ENCODE peak calls at places on chromosomes 3 and 15, in four cellular contexts. One of them, this sample, is unnamed. For H3K4me1, the result is how much of the 10 kb centered on the place peaks cover.

GRCh38 chr3:177516130-177517011 is 319.1 kb upstream of the TBL1XR1 start:
- DNase-seq in cardiac muscle cell: peak
- DNase-seq in fibroblast of lung: peak
- DNase-seq in CD8-positive, alpha-beta memory T cell: no peak
- DNase-seq in this sample: no peak

GRCh38 chr3:37853691-37854413 is 7.8 kb upstream of the CTDSPL start:
- DNase-seq in fibroblast of lung: no peak
- DNase-seq in cardiac muscle cell: no peak
- DNase-seq in CD8-positive, alpha-beta memory T cell: no peak
- DNase-seq in this sample: no peak

GRCh38 chr3:37028329-37028728 is 35.0 kb downstream of the MLH1 start:
- DNase-seq in CD8-positive, alpha-beta memory T cell: no peak
- DNase-seq in cardiac muscle cell: peak
- DNase-seq in fibroblast of lung: no peak
- DNase-seq in this sample: no peak

GRCh38 chr15:59941612-59942011 is 62.5 kb upstream of the FOXB1 start:
- DNase-seq in CD8-positive, alpha-beta memory T cell: no peak
- DNase-seq in fibroblast of lung: no peak
- DNase-seq in cardiac muscle cell: no peak
- DNase-seq in this sample: no peak

GRCh38 chr15:62474771-62475124 is 309.7 kb upstream of the C2CD4B start:
- DNase-seq in cardiac muscle cell: no peak
- DNase-seq in fibroblast of lung: peak
- DNase-seq in CD8-positive, alpha-beta memory T cell: no peak
- DNase-seq in this sample: no peak

GRCh38 chr3:10601131-10601856 is 95.9 kb upstream of the ATP2B2 start:
- DNase-seq in CD8-positive, alpha-beta memory T cell: no peak
- DNase-seq in cardiac muscle cell: no peak
- DNase-seq in fibroblast of lung: peak
- DNase-seq in this sample: no peak

GRCh38 chr15:40103864-40104271 is 4.8 kb downstream of the BMF start:
- DNase-seq in CD8-positive, alpha-beta memory T cell: no peak
- DNase-seq in cardiac muscle cell: no peak
- DNase-seq in fibroblast of lung: peak
- DNase-seq in this sample: no peak

GRCh38 chr3:148953094-148953493 is 38.2 kb upstream of the GYG1 start:
- DNase-seq in CD8-positive, alpha-beta memory T cell: no peak
- DNase-seq in fibroblast of lung: no peak
- DNase-seq in cardiac muscle cell: no peak
- DNase-seq in this sample: no peak

GRCh38 chr15:26870346-26870745 is 3.5 kb downstream of the GABRA5 start:
- DNase-seq in CD8-positive, alpha-beta memory T cell: no peak
- DNase-seq in fibroblast of lung: no peak
- DNase-seq in cardiac muscle cell: no peak
- DNase-seq in this sample: no peak

GRCh38 chr3:138945646-138946553 is 1.0 kb downstream of the FOXL2 start:
- DNase-seq in cardiac muscle cell: no peak
- DNase-seq in CD8-positive, alpha-beta memory T cell: no peak
- DNase-seq in fibroblast of lung: peak
- DNase-seq in this sample: no peak

GRCh38 chr15:71329041-71329440 is 213.8 kb downstream of the THSD4 start:
- DNase-seq in CD8-positive, alpha-beta memory T cell: no peak
- DNase-seq in cardiac muscle cell: peak
- DNase-seq in fibroblast of lung: peak
- DNase-seq in this sample: no peak

GRCh38 chr15:23069496-23070166 is 30.3 kb upstream of the TUBGCP5 start:
- DNase-seq in cardiac muscle cell: no peak
- DNase-seq in fibroblast of lung: no peak
- DNase-seq in CD8-positive, alpha-beta memory T cell: no peak
- DNase-seq in this sample: no peak

GRCh38 chr3:178560759-178561158 is 24.5 kb downstream of the KCNMB2 start:
- DNase-seq in CD8-positive, alpha-beta memory T cell: no peak
- DNase-seq in cardiac muscle cell: no peak
- DNase-seq in fibroblast of lung: no peak
- DNase-seq in this sample: no peak

GRCh38 chr15:99998661-99999101 is 265.4 kb upstream of the LYSMD4 start:
- DNase-seq in cardiac muscle cell: no peak
- DNase-seq in fibroblast of lung: peak
- DNase-seq in CD8-positive, alpha-beta memory T cell: no peak
- DNase-seq in this sample: no peak

GRCh38 chr3:79917561-79917960 is 149.8 kb upstream of the ROBO1 start:
- DNase-seq in fibroblast of lung: no peak
- DNase-seq in CD8-positive, alpha-beta memory T cell: no peak
- DNase-seq in cardiac muscle cell: no peak
- DNase-seq in this sample: no peak

GRCh38 chr15:43488790-43489585 is 4.0 kb downstream of the TP53BP1 start:
- DNase-seq in CD8-positive, alpha-beta memory T cell: no peak
- DNase-seq in cardiac muscle cell: peak
- DNase-seq in fibroblast of lung: no peak
- DNase-seq in this sample: no peak

GRCh38 chr3:87756616-87757015 is 302.2 kb downstream of the CGGBP1 start:
- DNase-seq in CD8-positive, alpha-beta memory T cell: no peak
- DNase-seq in cardiac muscle cell: no peak
- DNase-seq in fibroblast of lung: no peak
- DNase-seq in this sample: no peak

GRCh38 chr3:23474580-23475357 is 271.6 kb downstream of the UBE2E2 start:
- DNase-seq in CD8-positive, alpha-beta memory T cell: no peak
- DNase-seq in fibroblast of lung: no peak
- DNase-seq in cardiac muscle cell: no peak
- DNase-seq in this sample: no peak

GRCh38 chr3:180117381-180118163 is 80.8 kb upstream of the PEX5L start:
- DNase-seq in CD8-positive, alpha-beta memory T cell: no peak
- DNase-seq in cardiac muscle cell: no peak
- DNase-seq in fibroblast of lung: peak
- DNase-seq in this sample: no peak

GRCh38 chr15:44286814-44287555 is 1.5 kb upstream of the GOLM2 start:
- DNase-seq in CD8-positive, alpha-beta memory T cell: peak
- DNase-seq in cardiac muscle cell: peak
- DNase-seq in fibroblast of lung: no peak
- DNase-seq in this sample: no peak

GRCh38 chr3:69510481-69511031 is 124.7 kb upstream of the FRMD4B start:
- DNase-seq in fibroblast of lung: no peak
- DNase-seq in CD8-positive, alpha-beta memory T cell: no peak
- DNase-seq in cardiac muscle cell: peak
- DNase-seq in this sample: no peak

GRCh38 chr3:58175098-58175428 is 35.7 kb downstream of the DNASE1L3 start:
- DNase-seq in CD8-positive, alpha-beta memory T cell: no peak
- DNase-seq in fibroblast of lung: no peak
- DNase-seq in cardiac muscle cell: no peak
- DNase-seq in this sample: no peak

GRCh38 chr3:62365311-62366092 is 7.8 kb downstream of the FEZF2 start:
- DNase-seq in cardiac muscle cell: no peak
- DNase-seq in fibroblast of lung: no peak
- DNase-seq in CD8-positive, alpha-beta memory T cell: no peak
- DNase-seq in this sample: no peak

GRCh38 chr15:62497356-62497755 is 332.3 kb upstream of the C2CD4B start:
- DNase-seq in cardiac muscle cell: peak
- DNase-seq in CD8-positive, alpha-beta memory T cell: no peak
- DNase-seq in fibroblast of lung: peak
- DNase-seq in this sample: no peak

GRCh38 chr3:143084856-143085731 is 34.5 kb upstream of the CHST2 start:
- DNase-seq in cardiac muscle cell: peak
- DNase-seq in fibroblast of lung: peak
- DNase-seq in CD8-positive, alpha-beta memory T cell: no peak
- DNase-seq in this sample: peak

GRCh38 chr3:13504161-13504831 is 24.2 kb downstream of the HDAC11 start:
- DNase-seq in fibroblast of lung: peak
- DNase-seq in CD8-positive, alpha-beta memory T cell: no peak
- DNase-seq in cardiac muscle cell: no peak
- DNase-seq in this sample: no peak

GRCh38 chr3:66236281-66236680 is 15.5 kb downstream of the SLC25A26 start:
- DNase-seq in cardiac muscle cell: peak
- DNase-seq in fibroblast of lung: no peak
- DNase-seq in CD8-positive, alpha-beta memory T cell: no peak
- DNase-seq in this sample: no peak

GRCh38 chr3:12556723-12557471 is at the start of gene MKRN2:
- DNase-seq in cardiac muscle cell: peak
- DNase-seq in CD8-positive, alpha-beta memory T cell: peak
- DNase-seq in fibroblast of lung: peak
- DNase-seq in this sample: peak

GRCh38 chr15:39781967-39782292 is 711 bp downstream of the FSIP1 start:
- DNase-seq in cardiac muscle cell: no peak
- DNase-seq in CD8-positive, alpha-beta memory T cell: no peak
- DNase-seq in fibroblast of lung: no peak
- DNase-seq in this sample: no peak

GRCh38 chr3:109563149-109563548 is 225.8 kb upstream of the DPPA4 start:
- DNase-seq in cardiac muscle cell: no peak
- DNase-seq in fibroblast of lung: no peak
- DNase-seq in CD8-positive, alpha-beta memory T cell: peak
- DNase-seq in this sample: no peak

GRCh38 chr3:141305436-141305835 is 62.9 kb upstream of the ZBTB38 start:
- DNase-seq in cardiac muscle cell: peak
- DNase-seq in fibroblast of lung: peak
- DNase-seq in CD8-positive, alpha-beta memory T cell: no peak
- DNase-seq in this sample: no peak

GRCh38 chr3:154228561-154229216 is 95.6 kb downstream of the DHX36 start:
- DNase-seq in fibroblast of lung: peak
- DNase-seq in cardiac muscle cell: peak
- DNase-seq in CD8-positive, alpha-beta memory T cell: no peak
- DNase-seq in this sample: no peak

GRCh38 chr3:143070977-143071551 is 48.5 kb upstream of the CHST2 start:
- DNase-seq in CD8-positive, alpha-beta memory T cell: no peak
- DNase-seq in fibroblast of lung: peak
- DNase-seq in cardiac muscle cell: peak
- DNase-seq in this sample: no peak

GRCh38 chr3:61452536-61452991 is 108.8 kb upstream of the PTPRG start:
- DNase-seq in fibroblast of lung: peak
- DNase-seq in CD8-positive, alpha-beta memory T cell: no peak
- DNase-seq in cardiac muscle cell: no peak
- DNase-seq in this sample: no peak

GRCh38 chr15:100902436-100903190 is 16.5 kb upstream of the LRRK1 start:
- DNase-seq in fibroblast of lung: peak
- DNase-seq in cardiac muscle cell: peak
- DNase-seq in CD8-positive, alpha-beta memory T cell: no peak
- DNase-seq in this sample: peak

GRCh38 chr3:70856414-70857162 is 544.1 kb upstream of the MDFIC2 start:
- DNase-seq in CD8-positive, alpha-beta memory T cell: no peak
- DNase-seq in cardiac muscle cell: peak
- DNase-seq in fibroblast of lung: peak
- DNase-seq in this sample: no peak

GRCh38 chr15:93583533-93583932 is 494.5 kb upstream of the RGMA start:
- DNase-seq in fibroblast of lung: no peak
- DNase-seq in CD8-positive, alpha-beta memory T cell: no peak
- DNase-seq in cardiac muscle cell: no peak
- DNase-seq in this sample: no peak

GRCh38 chr15:85583404-85584390 is 203.3 kb downstream of the AKAP13 start:
- DNase-seq in CD8-positive, alpha-beta memory T cell: peak
- DNase-seq in fibroblast of lung: peak
- DNase-seq in cardiac muscle cell: peak
- DNase-seq in this sample: no peak

GRCh38 chr3:17062736-17063135 is 178.0 kb downstream of the PLCL2 start:
- DNase-seq in fibroblast of lung: no peak
- DNase-seq in CD8-positive, alpha-beta memory T cell: no peak
- DNase-seq in cardiac muscle cell: no peak
- DNase-seq in this sample: no peak
- H3K4me1 ChIP-seq in fibroblast of lung: under half
- H3K4me1 ChIP-seq in CD8-positive, alpha-beta memory T cell: under half
- H3K4me1 ChIP-seq in cardiac muscle cell: under half
- H3K4me1 ChIP-seq in this sample: under half

DNA sequence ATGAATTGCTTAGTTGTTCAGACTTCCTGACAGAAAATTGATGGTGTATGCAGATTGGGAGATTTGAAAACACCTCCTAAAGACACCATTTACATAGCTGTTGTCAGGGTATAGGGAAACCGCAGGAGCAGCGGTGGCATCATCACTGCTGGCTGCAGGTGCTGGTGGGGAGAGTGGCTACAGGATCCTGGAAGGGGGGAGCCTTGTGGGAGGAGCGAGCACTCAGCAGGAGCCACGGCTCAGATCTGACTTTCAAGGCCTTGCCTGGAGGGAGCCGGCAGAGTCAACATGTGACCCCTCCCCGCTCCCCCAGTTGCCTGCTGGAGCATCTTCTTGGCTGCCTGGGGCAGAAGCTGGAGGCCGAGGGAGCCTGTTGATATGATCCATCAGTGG is 26.1 kb downstream of the EDEM1 start:
- DNase-seq in CD8-positive, alpha-beta memory T cell: no peak
- DNase-seq in fibroblast of lung: no peak
- DNase-seq in cardiac muscle cell: no peak
- DNase-seq in this sample: no peak
- H3K4me1 ChIP-seq in CD8-positive, alpha-beta memory T cell: under half
- H3K4me1 ChIP-seq in fibroblast of lung: under half
- H3K4me1 ChIP-seq in cardiac muscle cell: under half
- H3K4me1 ChIP-seq in this sample: under half

GRCh38 chr15:75104804-75105557 is 81.6 kb downstream of the PPCDC start:
- DNase-seq in fibroblast of lung: peak
- DNase-seq in CD8-positive, alpha-beta memory T cell: no peak
- DNase-seq in cardiac muscle cell: peak
- DNase-seq in this sample: no peak
- H3K4me1 ChIP-seq in fibroblast of lung: under half
- H3K4me1 ChIP-seq in CD8-positive, alpha-beta memory T cell: under half
- H3K4me1 ChIP-seq in cardiac muscle cell: under half
- H3K4me1 ChIP-seq in this sample: under half

GRCh38 chr15:52651114-52651513 is 28.1 kb downstream of the ATOSA start:
- DNase-seq in CD8-positive, alpha-beta memory T cell: no peak
- DNase-seq in cardiac muscle cell: no peak
- DNase-seq in fibroblast of lung: no peak
- DNase-seq in this sample: no peak

GRCh38 chr15:52651868-52652267 is 27.3 kb downstream of the ATOSA start:
- DNase-seq in fibroblast of lung: peak
- DNase-seq in CD8-positive, alpha-beta memory T cell: peak
- DNase-seq in cardiac muscle cell: peak
- DNase-seq in this sample: peak

GRCh38 chr15:52652286-52652685 is 26.9 kb downstream of the ATOSA start:
- DNase-seq in fibroblast of lung: no peak
- DNase-seq in CD8-positive, alpha-beta memory T cell: no peak
- DNase-seq in cardiac muscle cell: no peak
- DNase-seq in this sample: no peak

GRCh38 chr15:52653451-52653964 is 25.7 kb downstream of the ATOSA start:
- DNase-seq in cardiac muscle cell: peak
- DNase-seq in fibroblast of lung: peak
- DNase-seq in CD8-positive, alpha-beta memory T cell: no peak
- DNase-seq in this sample: no peak

DNA sequence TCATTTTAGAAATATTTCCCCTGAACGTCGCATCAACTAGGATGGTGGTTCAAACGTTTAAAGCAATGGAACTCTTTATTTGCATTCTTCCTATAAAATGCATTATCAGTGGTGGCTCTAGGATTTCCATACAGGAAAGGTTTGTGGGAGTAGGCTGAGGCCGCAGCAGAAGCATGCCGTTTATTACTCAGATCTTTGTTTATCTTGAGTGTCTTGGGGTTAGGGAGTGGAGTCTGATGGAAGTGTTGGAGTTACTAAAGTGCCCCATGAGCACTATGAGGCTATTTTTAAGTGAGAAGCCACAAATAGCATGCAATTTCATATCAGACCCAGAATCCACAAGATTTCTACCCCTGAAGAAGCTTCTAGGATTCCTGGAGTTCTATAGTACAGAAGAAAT is 26.2 kb downstream of the ATOSA start:
- DNase-seq in CD8-positive, alpha-beta memory T cell: no peak
- DNase-seq in cardiac muscle cell: peak
- DNase-seq in fibroblast of lung: peak
- DNase-seq in this sample: no peak
- H3K4me1 ChIP-seq in CD8-positive, alpha-beta memory T cell: under half
- H3K4me1 ChIP-seq in cardiac muscle cell: under half
- H3K4me1 ChIP-seq in fibroblast of lung: under half
- H3K4me1 ChIP-seq in this sample: half or more

This sample was measured in esophagus muscularis mucosa.